ENCODE peak calls at places on chromosome 11, in nine cellular contexts. M is GM12864, R is AG04449, W is right lobe of liver, Y is AG04450, P is dorsolateral prefrontal cortex, X is trophoblast cell, V is AG10803, O is mesendoderm. I is an unnamed sample.
A peak's percentile ranks its signal among the peaks of the same experiment; 100 is the strongest.

GRCh38 chr11:32259641-32260081 is 168.8 kb downstream of the RCN1 start:
- DNase-seq in M (peak; percentile 74), R (no peak), W (no peak), Y (peak; percentile 80), P (no peak), X (peak; percentile 81), V (peak; percentile 10), O (no peak), I (peak; percentile 53)

GRCh38 chr11:30321321-30321720 is 1.6 kb upstream of the ARL14EP start:
- DNase-seq in M (no peak), R (no peak), W (no peak), Y (no peak), P (no peak), X (no peak), V (no peak), O (no peak), I (no peak)

GRCh38 chr11:33542921-33543320 is 157.7 kb downstream of the C11orf91 start:
- DNase-seq in M (no peak), R (no peak), W (peak; percentile 40), Y (no peak), P (no peak), X (peak; percentile 85), V (peak; percentile 46), O (peak; percentile 79), I (peak; percentile 29)

GRCh38 chr11:93329936-93330445 is 551 bp upstream of the DEUP1 start:
- DNase-seq in M (no peak), R (no peak), W (no peak), Y (no peak), P (no peak), X (no peak), V (peak; percentile 1), O (peak; percentile 53), I (no peak)

GRCh38 chr11:32584921-32585320 is 1.3 kb downstream of the EIF3M start:
- DNase-seq in M (no peak), R (no peak), W (no peak), Y (no peak), P (no peak), X (no peak), V (no peak), O (peak; percentile 65), I (no peak)

GRCh38 chr11:114321621-114322257 is 25.5 kb downstream of the NNMT start:
- DNase-seq in M (no peak), R (peak; percentile 90), W (no peak), Y (peak; percentile 61), P (no peak), X (no peak), V (peak; percentile 95), O (no peak), I (peak; percentile 56)

GRCh38 chr11:1744137-1744878 is 6.1 kb downstream of the IFITM10 start:
- DNase-seq in M (no peak), R (no peak), W (no peak), Y (no peak), P (no peak), X (peak; percentile 36), V (no peak), O (no peak), I (no peak)

GRCh38 chr11:1237128-1237580 is 14.3 kb downstream of the MUC5B start:
- DNase-seq in M (no peak), R (no peak), W (no peak), Y (no peak), P (no peak), X (no peak), V (no peak), O (no peak), I (no peak)

GRCh38 chr11:26677566-26677965 is 44.3 kb downstream of the SLC5A12 start:
- DNase-seq in M (no peak), R (no peak), W (no peak), Y (no peak), P (no peak), X (peak; percentile 78), V (no peak), O (no peak), I (no peak)

GRCh38 chr11:43770173-43770572 is 89.6 kb downstream of the HSD17B12 start:
- DNase-seq in M (no peak), R (no peak), W (no peak), Y (no peak), P (no peak), X (no peak), V (no peak), O (no peak), I (no peak)

GRCh38 chr11:8671242-8671641 is 11.2 kb downstream of the TRIM66 start:
- DNase-seq in M (no peak), R (peak; percentile 91), W (no peak), Y (peak; percentile 86), P (peak; percentile 52), X (no peak), V (peak; percentile 98), O (peak; percentile 98), I (peak; percentile 88)

GRCh38 chr11:8674859-8675258 is 7.6 kb downstream of the TRIM66 start:
- DNase-seq in M (no peak), R (no peak), W (no peak), Y (no peak), P (no peak), X (no peak), V (no peak), O (no peak), I (no peak)

GRCh38 chr11:8671651-8672062 is 10.8 kb downstream of the TRIM66 start:
- DNase-seq in M (no peak), R (no peak), W (no peak), Y (peak; percentile 63), P (no peak), X (no peak), V (no peak), O (peak; percentile 68), I (peak; percentile 54)

GRCh38 chr11:8676458-8676857 is 6.0 kb downstream of the TRIM66 start:
- DNase-seq in M (no peak), R (no peak), W (no peak), Y (no peak), P (no peak), X (no peak), V (no peak), O (no peak), I (no peak)

GRCh38 chr11:8672346-8672745 is 10.1 kb downstream of the TRIM66 start:
- DNase-seq in M (no peak), R (no peak), W (no peak), Y (no peak), P (no peak), X (no peak), V (no peak), O (no peak), I (no peak)
- H3K4me3 ChIP-seq in M (no peak overlapping the region), R (no peak overlapping the region), W (no peak overlapping the region), Y (no peak overlapping the region), P (no peak overlapping the region), X (no peak overlapping the region), V (no peak overlapping the region), O (no peak overlapping the region), I (no peak overlapping the region)

DNA sequence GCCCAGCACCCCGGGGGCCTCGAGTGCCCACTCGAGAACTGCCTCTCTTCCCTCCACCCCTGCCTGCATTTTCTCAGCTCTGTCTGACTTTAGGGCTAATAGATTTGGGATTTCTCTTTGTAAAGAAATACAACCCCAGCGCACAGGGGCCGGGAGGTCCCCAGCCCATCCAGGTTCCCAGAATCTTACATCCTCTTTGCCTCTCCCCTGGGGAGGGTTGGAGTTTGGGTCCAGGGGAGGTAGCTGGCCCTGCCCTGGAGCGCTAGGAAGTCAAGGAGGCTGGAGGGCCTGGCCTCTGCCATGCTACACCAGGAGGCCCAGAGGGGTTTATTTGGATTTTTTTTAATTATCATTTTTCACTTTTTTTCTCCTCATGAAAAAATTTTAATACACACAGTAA is 65.7 kb upstream of the LMO1 start:
- DNase-seq in M (no peak), R (no peak), W (no peak), Y (no peak), P (no peak), X (no peak), V (no peak), O (no peak), I (no peak)
- H3K4me3 ChIP-seq in M (no peak overlapping the region), R (no peak overlapping the region), W (no peak overlapping the region), Y (no peak overlapping the region), P (peak overlapping the region; percentile 40), X (no peak overlapping the region), V (no peak overlapping the region), O (no peak overlapping the region), I (no peak overlapping the region)

GRCh38 chr11:77152846-77153245 is 24.8 kb downstream of the MYO7A start:
- DNase-seq in M (no peak), R (no peak), W (no peak), Y (no peak), P (no peak), X (no peak), V (peak; percentile 23), O (no peak), I (no peak)

GRCh38 chr11:77150836-77151235 is 22.8 kb downstream of the MYO7A start:
- DNase-seq in M (no peak), R (no peak), W (no peak), Y (no peak), P (no peak), X (no peak), V (no peak), O (no peak), I (no peak)

GRCh38 chr11:77153276-77154185 is 25.5 kb downstream of the MYO7A start:
- DNase-seq in M (no peak), R (no peak), W (no peak), Y (no peak), P (no peak), X (no peak), V (no peak), O (no peak), I (no peak)

GRCh38 chr11:77149716-77150392 is 21.8 kb downstream of the MYO7A start:
- DNase-seq in M (no peak), R (no peak), W (no peak), Y (no peak), P (no peak), X (no peak), V (no peak), O (no peak), I (no peak)

GRCh38 chr11:77151804-77152513 is 23.9 kb downstream of the MYO7A start:
- DNase-seq in M (no peak), R (no peak), W (no peak), Y (no peak), P (no peak), X (no peak), V (peak; percentile 9), O (no peak), I (no peak)
- H3K4me3 ChIP-seq in M (no peak overlapping the region), R (no peak overlapping the region), W (no peak overlapping the region), Y (no peak overlapping the region), P (no peak overlapping the region), X (no peak overlapping the region), V (no peak overlapping the region), O (no peak overlapping the region), I (no peak overlapping the region)

GRCh38 chr11:118916842-118917388 is 8.8 kb downstream of the BCL9L start:
- DNase-seq in M (no peak), R (no peak), W (peak; percentile 28), Y (no peak), P (no peak), X (peak; percentile 73), V (peak; percentile 88), O (peak; percentile 99), I (peak; percentile 35)

GRCh38 chr11:118915941-118916841 is 9.5 kb downstream of the BCL9L start:
- DNase-seq in M (no peak), R (no peak), W (no peak), Y (no peak), P (no peak), X (no peak), V (no peak), O (no peak), I (no peak)

GRCh38 chr11:118918686-118919280 is 6.9 kb downstream of the BCL9L start:
- DNase-seq in M (no peak), R (no peak), W (peak; percentile 34), Y (no peak), P (no peak), X (no peak), V (peak; percentile 61), O (no peak), I (no peak)

GRCh38 chr11:118918128-118918685 is 7.5 kb downstream of the BCL9L start:
- DNase-seq in M (no peak), R (no peak), W (peak; percentile 80), Y (no peak), P (no peak), X (peak; percentile 92), V (peak; percentile 99), O (peak; percentile 98), I (peak; percentile 96)

GRCh38 chr11:118917488-118918127 is 8.1 kb downstream of the BCL9L start:
- DNase-seq in M (no peak), R (no peak), W (peak; percentile 89), Y (no peak), P (no peak), X (peak; percentile 88), V (peak; percentile 95), O (peak; percentile 48), I (peak; percentile 67)
- H3K4me3 ChIP-seq in M (no peak overlapping the region), R (peak overlapping the region; percentile 50), W (no peak overlapping the region), Y (peak overlapping the region; percentile 53), P (peak overlapping the region; percentile 2), X (no peak overlapping the region), V (peak overlapping the region; percentile 99), O (no peak overlapping the region), I (peak overlapping the region; percentile 2)